ENCODE peak calls at places on chromosomes 3 and 15, in four cellular contexts. T is myocyte, H is neural progenitor cell, E is anterior cingulate cortex. A is an unnamed sample.

GRCh38 chr15:98286831-98287230 is 326.3 kb downstream of the ARRDC4 start:
- DNase-seq in E (no peak), T (no peak), H (no peak), A (no peak)

GRCh38 chr3:161221881-161222600 is 930 bp downstream of the NMD3 start:
- DNase-seq in E (no peak), T (peak), H (no peak), A (peak)

GRCh38 chr3:114550155-114550554 is 256.3 kb downstream of the TIGIT start:
- DNase-seq in T (no peak), H (no peak), E (no peak), A (no peak)

GRCh38 chr3:32297366-32297765 is 58.9 kb downstream of the CMTM8 start:
- DNase-seq in T (no peak), E (no peak), H (no peak), A (no peak)

GRCh38 chr3:63477494-63478129 is 174.9 kb upstream of the SNTN start:
- DNase-seq in E (no peak), H (no peak), T (no peak), A (no peak)

GRCh38 chr3:127710473-127710941 is 37.8 kb downstream of the ABTB1 start:
- DNase-seq in H (no peak), E (no peak), T (no peak), A (no peak)

GRCh38 chr15:90557651-90558084 is 27.9 kb downstream of the CRTC3 start:
- DNase-seq in H (no peak), E (peak), T (peak), A (peak)

GRCh38 chr15:47244361-47244760 is 472.9 kb upstream of the SEMA6D start:
- DNase-seq in T (no peak), H (no peak), E (no peak), A (no peak)

GRCh38 chr15:73873889-73874511 is 636 bp downstream of the TBC1D21 start:
- DNase-seq in H (peak), T (peak), E (no peak), A (no peak)

GRCh38 chr3:23202921-23203650 is at the start of gene UBE2E2:
- DNase-seq in E (peak), T (peak), H (peak), A (peak)

GRCh38 chr3:160667452-160667851 is 9.5 kb upstream of the ARL14 start:
- DNase-seq in T (no peak), H (no peak), E (no peak), A (no peak)

GRCh38 chr3:53045107-53045783 is 628 bp downstream of the SFMBT1 start:
- DNase-seq in H (peak), T (peak), E (peak), A (no peak)

GRCh38 chr15:92901053-92901761 is 1.1 kb downstream of the CHD2 start:
- DNase-seq in E (no peak), T (peak), H (no peak), A (no peak)

GRCh38 chr3:129021140-129021551 is 20.0 kb downstream of the EFCC1 start:
- DNase-seq in H (no peak), T (no peak), E (no peak), A (no peak)

GRCh38 chr3:177795866-177796265 is 598.6 kb upstream of the TBL1XR1 start:
- DNase-seq in T (no peak), E (no peak), H (no peak), A (no peak)

GRCh38 chr3:114746502-114746901 is 400.6 kb downstream of the ZBTB20 start:
- DNase-seq in E (no peak), H (no peak), T (peak), A (no peak)

GRCh38 chr3:168620854-168621253 is 525.1 kb upstream of the GOLIM4 start:
- DNase-seq in E (no peak), T (peak), H (peak), A (no peak)

GRCh38 chr3:175590745-175591144 is 731.6 kb downstream of the NAALADL2 start:
- DNase-seq in E (no peak), H (no peak), T (no peak), A (no peak)

GRCh38 chr15:92624401-92624991 is 31.1 kb downstream of the FAM174B start:
- DNase-seq in T (peak), E (no peak), H (peak), A (peak)

GRCh38 chr15:78241017-78241416 is 6.7 kb upstream of the ACSBG1 start:
- DNase-seq in E (peak), T (peak), H (peak), A (peak)

GRCh38 chr3:157082305-157082981 is 77.5 kb downstream of the CCNL1 start:
- DNase-seq in T (no peak), E (no peak), H (no peak), A (no peak)

GRCh38 chr3:17745894-17746293 is 3.5 kb upstream of the TBC1D5 start:
- DNase-seq in H (no peak), T (no peak), E (no peak), A (no peak)

GRCh38 chr3:133856316-133856715 is 39.4 kb downstream of the RAB6B start:
- DNase-seq in E (no peak), H (no peak), T (no peak), A (no peak)

GRCh38 chr15:57403532-57403931 is 27.2 kb downstream of the CGNL1 start:
- DNase-seq in E (no peak), T (no peak), H (no peak), A (no peak)

GRCh38 chr3:144142151-144142855 is 170.7 kb downstream of the DIPK2A start:
- DNase-seq in E (no peak), H (no peak), T (peak), A (no peak)

GRCh38 chr3:182621435-182622240 is 171.7 kb upstream of the ATP11B start:
- DNase-seq in H (peak), E (no peak), T (peak), A (no peak)

GRCh38 chr3:106018929-106019328 is 150.1 kb upstream of the CBLB start:
- DNase-seq in T (no peak), H (no peak), E (no peak), A (no peak)

GRCh38 chr3:72665701-72666443 is 182.4 kb downstream of the SHQ1 start:
- DNase-seq in T (peak), E (no peak), H (peak), A (no peak)

GRCh38 chr3:169026543-169027181 is 636.9 kb downstream of the MECOM start:
- DNase-seq in H (no peak), E (no peak), T (peak), A (no peak)

GRCh38 chr15:87269566-87269965 is 987.0 kb downstream of the NTRK3 start:
- DNase-seq in E (no peak), T (peak), H (no peak), A (no peak)

A was measured in nucleus accumbens.